ENCODE peak calls at places on chromosomes 5 and 9, in four cellular contexts. B is adrenal gland, A is fibroblast of gingiva, L is iris pigment epithelial cell. V is an unnamed sample.

GRCh38 chr5:11904270-11904906 is at the start of gene CTNND2:
- DNase-seq in B (peak; percentile 22), A (no peak), L (peak; percentile 21), V (no peak)

GRCh38 chr5:1103505-1104326 is 8.1 kb downstream of the SLC12A7 start:
- DNase-seq in B (peak; percentile 67), A (no peak), L (no peak), V (no peak)

GRCh38 chr5:66149950-66150349 is 5.8 kb downstream of the SREK1 start:
- DNase-seq in B (no peak), A (no peak), L (peak; percentile 9), V (no peak)

GRCh38 chr9:135034106-135034505 is 53.4 kb upstream of the OLFM1 start:
- DNase-seq in B (no peak), A (no peak), L (no peak), V (no peak)

GRCh38 chr5:150114773-150115408 is 28.5 kb upstream of the CSF1R start:
- DNase-seq in B (peak; percentile 9), A (peak; percentile 7), L (no peak), V (no peak)

GRCh38 chr9:75088646-75089368 is 493 bp downstream of the OSTF1 start:
- DNase-seq in B (peak; percentile 55), A (peak; percentile 72), L (peak; percentile 56), V (peak; percentile 48)

GRCh38 chr5:43231977-43232376 is 40.0 kb downstream of the NIM1K start:
- DNase-seq in B (no peak), A (peak; percentile 7), L (peak; percentile 5), V (no peak)

GRCh38 chr5:141681695-141682641 is at the start of gene ARAP3:
- DNase-seq in B (peak; percentile 88), A (peak; percentile 68), L (peak; percentile 87), V (peak; percentile 16)

GRCh38 chr9:132557159-132557558 is 25.2 kb upstream of the BARHL1 start:
- DNase-seq in B (no peak), A (no peak), L (no peak), V (no peak)